ENCODE peak calls at places on chromosome 14, in eight cellular contexts. L, X, P, K, I, M, G and B are unnamed samples.

GRCh38 chr14:61215222-61216010 is 65.7 kb downstream of the TMEM30B start:
- DNase-seq in I (no peak), L (no peak), G (no peak), M (no peak), P (peak; percentile 45), K (no peak), X (no peak), B (no peak)

GRCh38 chr14:21072102-21072501 is 2.0 kb downstream of the ARHGEF40 start:
- DNase-seq in X (no peak), L (no peak), M (no peak), G (peak; percentile 37), I (no peak), P (peak; percentile 81), K (no peak), B (no peak)

GRCh38 chr14:63896278-63896720 is 43.5 kb downstream of the SYNE2 start:
- DNase-seq in L (peak; percentile 49), K (peak; percentile 73), G (peak; percentile 67), X (no peak), P (peak; percentile 71), M (peak; percentile 63), I (no peak), B (no peak)

GRCh38 chr14:68103841-68104240 is 284.3 kb downstream of the RAD51B start:
- DNase-seq in L (no peak), K (no peak), G (no peak), X (no peak), M (no peak), P (no peak), I (no peak), B (no peak)

GRCh38 chr14:39628087-39628486 is 195.9 kb upstream of the FBXO33 start:
- DNase-seq in X (no peak), G (no peak), P (no peak), M (no peak), L (no peak), K (no peak), I (no peak), B (no peak)

GRCh38 chr14:56099081-56099797 is 19.0 kb upstream of the PELI2 start:
- DNase-seq in L (no peak), M (no peak), P (no peak), K (no peak), X (no peak), I (no peak), G (no peak), B (no peak)

GRCh38 chr14:100290607-100291304 is 15.5 kb downstream of the SLC25A29 start:
- DNase-seq in M (no peak), I (no peak), K (no peak), P (no peak), L (no peak), X (no peak), G (no peak), B (no peak)

GRCh38 chr14:52272375-52272774 is 4.9 kb downstream of the PTGDR start:
- DNase-seq in K (peak; percentile 80), P (peak; percentile 40), I (peak; percentile 4), M (no peak), L (no peak), X (no peak), G (no peak), B (no peak)

GRCh38 chr14:88384653-88385205 is 728 bp upstream of the SPATA7 start:
- DNase-seq in I (no peak), P (no peak), K (peak; percentile 4), G (peak; percentile 41), X (no peak), M (no peak), L (no peak), B (no peak)